ENCODE peak calls at places on chromosomes 13 and 19, in eight cellular contexts. R is body of pancreas, G is left ventricle myocardium inferior, S is nephron progenitor cell, Y is H9, X is AG09309, F is thoracic aorta, C is psoas muscle. P is an unnamed sample.

GRCh38 chr19:45881909-45882528 is 3.9 kb downstream of the IRF2BP1 start:
- DNase-seq in R (peak; percentile 81), X (no peak), Y (peak; percentile 76), S (no peak), G (no peak), C (no peak), F (no peak), P (no peak)

GRCh38 chr13:66994097-66994496 is 236.0 kb downstream of the PCDH9 start:
- DNase-seq in F (peak; percentile 24), S (peak; percentile 75), R (peak; percentile 68), G (peak; percentile 45), C (peak; percentile 61), Y (peak; percentile 85), X (no peak), P (peak; percentile 82)

GRCh38 chr13:114227528-114227927 is 7.2 kb upstream of the CDC16 start:
- DNase-seq in R (no peak), S (no peak), C (no peak), Y (no peak), G (no peak), F (no peak), X (no peak), P (no peak)

GRCh38 chr13:44313674-44314073 is 60.0 kb upstream of the SERP2 start:
- DNase-seq in R (no peak), S (no peak), C (no peak), F (no peak), X (peak; percentile 61), G (no peak), Y (no peak), P (no peak)

GRCh38 chr13:80360298-80360827 is 19.4 kb upstream of the SPRY2 start:
- DNase-seq in F (no peak), R (no peak), S (no peak), C (no peak), X (no peak), G (no peak), Y (no peak), P (no peak)

GRCh38 chr13:43579321-43579720 is 207.5 kb downstream of the ENOX1 start:
- DNase-seq in X (no peak), C (no peak), R (no peak), S (no peak), F (no peak), Y (no peak), G (no peak), P (no peak)

GRCh38 chr13:73816702-73817101 is 317.5 kb downstream of the KLF12 start:
- DNase-seq in Y (no peak), R (no peak), X (no peak), C (no peak), F (no peak), G (no peak), S (no peak), P (no peak)

GRCh38 chr13:98396071-98396710 is 180.7 kb downstream of the STK24 start:
- DNase-seq in X (no peak), Y (no peak), C (no peak), S (no peak), F (no peak), R (no peak), G (no peak), P (no peak)

GRCh38 chr19:38351865-38352395 is 16.3 kb downstream of the CATSPERG start:
- DNase-seq in C (no peak), X (no peak), S (no peak), G (no peak), Y (no peak), R (no peak), F (no peak), P (peak; percentile 55)

GRCh38 chr13:59513686-59514085 is 650.0 kb downstream of the DIAPH3 start:
- DNase-seq in R (no peak), X (no peak), C (no peak), F (no peak), G (no peak), Y (no peak), S (no peak), P (no peak)

GRCh38 chr13:26973946-26974345 is 197.7 kb downstream of the USP12 start:
- DNase-seq in Y (no peak), X (no peak), R (no peak), C (no peak), F (no peak), G (no peak), S (no peak), P (no peak)

GRCh38 chr13:76885203-76886004 is 801 bp downstream of the KCTD12 start:
- DNase-seq in R (peak; percentile 60), Y (peak; percentile 65), F (no peak), G (peak; percentile 81), S (peak; percentile 68), C (peak; percentile 83), X (no peak), P (peak; percentile 75)

GRCh38 chr13:82294226-82294625 is 1588.0 kb downstream of the SLITRK1 start:
- DNase-seq in S (no peak), X (no peak), C (no peak), G (no peak), F (no peak), R (no peak), Y (peak; percentile 36), P (no peak)

GRCh38 chr19:47228168-47228936 is 2.6 kb downstream of the BBC3 start:
- DNase-seq in F (no peak), C (peak; percentile 75), Y (peak; percentile 73), S (no peak), R (peak; percentile 52), G (peak; percentile 52), X (no peak), P (peak; percentile 55)

GRCh38 chr13:94330552-94331071 is 148.9 kb downstream of the DCT start:
- DNase-seq in S (no peak), R (no peak), F (no peak), C (no peak), Y (no peak), G (no peak), X (no peak), P (no peak)

GRCh38 chr19:7654401-7654800 is 14.4 kb upstream of the RETN start:
- DNase-seq in Y (no peak), F (no peak), R (no peak), G (no peak), S (no peak), X (no peak), C (no peak), P (no peak)

GRCh38 chr19:57245066-57245465 is 4.6 kb downstream of the ZNF805 start:
- DNase-seq in X (no peak), G (no peak), Y (no peak), C (no peak), S (no peak), R (no peak), F (no peak), P (no peak)

GRCh38 chr13:50255639-50256038 is 240.4 kb downstream of the KCNRG start:
- DNase-seq in F (no peak), C (no peak), S (no peak), G (no peak), R (no peak), Y (no peak), X (no peak), P (no peak)

GRCh38 chr19:16922949-16923348 is 34.1 kb downstream of the F2RL3 start:
- DNase-seq in G (no peak), F (no peak), Y (no peak), R (no peak), X (no peak), C (peak; percentile 17), S (no peak), P (no peak)

GRCh38 chr19:58538257-58539168 is 5.4 kb upstream of the TRIM28 start:
- DNase-seq in Y (peak; percentile 94), F (no peak), S (peak; percentile 88), R (peak; percentile 16), X (no peak), G (peak; percentile 33), C (no peak), P (peak; percentile 77)

GRCh38 chr19:18645035-18645511 is 8.2 kb downstream of the KLHL26 start:
- DNase-seq in F (peak; percentile 46), R (no peak), G (no peak), C (no peak), S (no peak), Y (no peak), X (no peak), P (no peak)

DNA sequence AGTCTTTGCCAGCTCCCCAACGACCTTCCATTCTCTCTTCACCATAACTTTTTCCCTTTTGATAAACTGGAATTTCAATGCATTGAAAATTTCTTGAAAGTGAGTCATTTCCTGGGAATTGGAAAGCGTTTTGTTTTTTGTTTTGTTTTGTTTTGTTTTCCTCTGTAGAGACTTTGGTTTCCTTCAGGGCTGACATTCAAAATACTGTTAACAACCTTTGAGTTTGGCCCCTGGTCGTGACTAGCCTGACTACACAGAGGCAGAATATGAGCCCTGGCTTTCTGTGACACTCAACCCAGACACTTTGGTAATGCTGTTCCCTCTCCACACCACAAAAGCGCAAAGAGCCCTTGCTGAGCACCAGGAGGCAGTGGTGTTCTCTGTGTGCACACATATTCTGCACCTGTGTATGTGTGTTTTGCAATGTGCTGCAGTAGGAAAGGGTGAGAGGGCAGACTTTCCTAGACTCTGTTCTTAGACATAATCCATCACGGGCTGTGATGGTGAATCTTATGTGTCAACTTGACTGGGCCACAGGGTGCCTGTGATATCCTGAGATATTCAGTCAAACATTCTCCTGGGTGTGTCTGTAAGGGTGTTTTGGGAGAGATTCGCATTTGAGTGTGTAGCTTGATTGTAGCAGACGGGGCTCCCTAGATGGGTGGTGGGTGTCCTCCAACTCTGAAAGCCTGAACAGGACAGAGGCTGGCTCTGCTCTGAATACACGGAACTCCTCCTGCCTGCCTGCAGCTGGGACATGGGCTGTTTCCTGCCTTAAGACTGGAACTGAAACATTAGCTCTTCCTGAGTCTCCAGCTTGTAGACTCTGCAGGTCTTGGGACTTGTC is 29.5 kb upstream of the ANKRD10 start:
- DNase-seq in X (peak; percentile 31), S (peak; percentile 21), R (peak; percentile 47), F (no peak), G (no peak), C (peak; percentile 35), Y (peak; percentile 57), P (peak; percentile 45)
- TF ChIP-seq CTCF in X (peak; percentile 82), S (peak; percentile 39), R (peak; percentile 35), F (peak; percentile 39), G (peak; percentile 55), C (peak; percentile 64), Y (peak; percentile 68), P (no peak)

DNA sequence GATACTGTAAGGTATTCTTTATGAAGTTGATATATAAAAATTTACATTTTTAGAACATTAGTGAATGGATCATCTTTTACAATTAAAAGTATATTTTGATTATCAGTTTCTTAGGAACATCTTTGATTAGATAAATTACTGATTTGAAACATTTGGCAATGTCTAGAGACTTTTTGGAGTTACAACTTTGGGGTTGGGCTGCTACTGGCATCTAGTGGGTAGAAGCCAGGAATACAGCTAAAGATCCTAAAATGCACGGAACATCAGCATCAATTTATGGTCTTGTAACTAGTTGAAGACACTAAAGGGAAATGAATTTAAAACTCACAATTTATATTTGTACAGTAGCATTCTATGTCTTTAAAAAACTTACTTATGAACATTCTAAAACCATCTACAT is 19.9 kb downstream of the POMP start:
- DNase-seq in Y (no peak), C (no peak), G (no peak), X (no peak), S (no peak), R (no peak), F (no peak), P (no peak)
- TF ChIP-seq CTCF in Y (no peak), C (no peak), G (no peak), X (peak; percentile 21), S (no peak), R (no peak), F (no peak), P (no peak)

GRCh38 chr19:12346896-12347295 is 13.5 kb upstream of the ZNF563 start:
- DNase-seq in S (no peak), F (no peak), C (no peak), X (no peak), Y (no peak), G (no peak), R (no peak), P (no peak)
- TF ChIP-seq CTCF in S (no peak), F (no peak), C (no peak), X (no peak), Y (peak; percentile 23), G (no peak), R (no peak), P (no peak)

GRCh38 chr19:51294211-51294976 is 17.1 kb upstream of the IGLON5 start:
- DNase-seq in S (no peak), R (no peak), G (no peak), X (no peak), C (no peak), Y (peak; percentile 73), F (no peak), P (no peak)
- TF ChIP-seq CTCF in S (no peak), R (no peak), G (no peak), X (no peak), C (no peak), Y (peak; percentile 34), F (no peak), P (no peak)